ENCODE peak calls at places on chromosome 17, in six cellular contexts. R is naive thymus-derived CD8-positive, alpha-beta T cell; X is HS-27A; T is caudate nucleus; C is activated T-cell treated with anti-CD3 and anti-CD28 coated beads for 1 hour; K is stimulated activated CD4-positive, alpha-beta T cell treated with anti-CD3 and anti-CD28 coated beads, Interleukin-15, amount 100 ng/mL, for 1 hour. E is an unnamed sample.

GRCh38 chr17:42428141-42428944 is 5.3 kb upstream of the CAVIN1 start:
- DNase-seq in R (peak), T (peak), K (no peak), X (peak), C (peak), E (no peak)

GRCh38 chr17:69450857-69451410 is 36.4 kb downstream of the MAP2K6 start:
- DNase-seq in C (no peak), K (no peak), R (no peak), X (no peak), T (no peak), E (no peak)

GRCh38 chr17:2994441-2994840 is 69.0 kb downstream of the OR1D5 start:
- DNase-seq in K (no peak), X (no peak), T (no peak), C (no peak), R (no peak), E (no peak)

GRCh38 chr17:6355196-6355595 is 79.7 kb downstream of the AIPL1 start:
- DNase-seq in R (no peak), T (no peak), K (no peak), X (no peak), C (no peak), E (no peak)

GRCh38 chr17:17666111-17666714 is 15.0 kb upstream of the RAI1 start:
- DNase-seq in X (no peak), T (no peak), K (no peak), C (no peak), R (no peak), E (no peak)

GRCh38 chr17:4049546-4049945 is 85.3 kb upstream of the ATP2A3 start:
- DNase-seq in C (no peak), R (no peak), K (no peak), X (no peak), T (no peak), E (no peak)

GRCh38 chr17:80527016-80527645 is 17.5 kb upstream of the RPTOR start:
- DNase-seq in C (no peak), K (no peak), T (no peak), X (no peak), R (no peak), E (no peak)

GRCh38 chr17:15776871-15777270 is 44.8 kb downstream of the TBC1D26 start:
- DNase-seq in K (no peak), C (no peak), T (no peak), R (no peak), X (no peak), E (no peak)

GRCh38 chr17:17253445-17253844 is 16.5 kb upstream of the FLCN start:
- DNase-seq in R (no peak), K (no peak), C (no peak), T (no peak), X (no peak), E (no peak)

GRCh38 chr17:74199306-74200092 is 4.0 kb upstream of the RPL38 start:
- DNase-seq in C (peak), R (peak), X (no peak), T (peak), K (peak), E (peak)

GRCh38 chr17:77692571-77693161 is 265.8 kb upstream of the TNRC6C start:
- DNase-seq in X (peak), T (no peak), K (no peak), C (no peak), R (no peak), E (no peak)

GRCh38 chr17:72954595-72954994 is 137.9 kb downstream of the SLC39A11 start:
- DNase-seq in T (no peak), K (no peak), X (no peak), R (no peak), C (no peak), E (no peak)

GRCh38 chr17:45371414-45372324 is 54.8 kb upstream of the MAP3K14 start:
- DNase-seq in T (peak), R (no peak), K (no peak), X (peak), C (no peak), E (peak)

GRCh38 chr17:66210208-66210574 is 18.3 kb upstream of the CEP112 start:
- DNase-seq in K (no peak), T (no peak), C (no peak), R (no peak), X (no peak), E (no peak)

GRCh38 chr17:78460951-78461944 is 82.8 kb downstream of the PGS1 start:
- DNase-seq in C (no peak), T (no peak), X (no peak), R (no peak), K (no peak), E (no peak)

GRCh38 chr17:76716146-76716833 is 5.5 kb upstream of the MXRA7 start:
- DNase-seq in X (no peak), R (peak), K (no peak), C (peak), T (no peak), E (peak)

GRCh38 chr17:79789943-79790804 is 6.7 kb downstream of the CBX8 start:
- DNase-seq in K (no peak), T (no peak), X (no peak), C (no peak), R (no peak), E (peak)

GRCh38 chr17:78607061-78607460 is 29.9 kb upstream of the DNAH17 start:
- DNase-seq in C (no peak), T (no peak), X (no peak), R (no peak), K (no peak), E (no peak)

GRCh38 chr17:78724999-78725398 is 57.1 kb downstream of the CYTH1 start:
- DNase-seq in R (no peak), K (no peak), X (no peak), T (no peak), C (no peak), E (peak)

GRCh38 chr17:48472485-48473281 is 42.7 kb upstream of the SKAP1 start:
- DNase-seq in K (no peak), T (no peak), X (peak), R (no peak), C (no peak), E (peak)

GRCh38 chr17:7884581-7885356 is 3.8 kb upstream of the CHD3 start:
- DNase-seq in R (peak), K (peak), X (no peak), C (peak), T (no peak), E (no peak)

GRCh38 chr17:68910256-68910705 is 44.9 kb downstream of the ABCA8 start:
- DNase-seq in K (no peak), X (no peak), T (peak), R (no peak), C (no peak), E (no peak)

GRCh38 chr17:5500247-5500803 is 14.0 kb downstream of the MIS12 start:
- DNase-seq in T (no peak), K (no peak), R (no peak), X (no peak), C (no peak), E (no peak)

GRCh38 chr17:2442166-2442565 is 41.3 kb upstream of the MNT start:
- DNase-seq in K (no peak), X (no peak), C (no peak), T (no peak), R (no peak), E (no peak)

GRCh38 chr17:13572581-13572980 is 29.1 kb downstream of the HS3ST3A1 start:
- DNase-seq in X (no peak), T (no peak), R (no peak), K (no peak), C (no peak), E (no peak)

GRCh38 chr17:43601280-43602050 is 55.3 kb upstream of the ETV4 start:
- DNase-seq in X (no peak), R (no peak), K (no peak), T (no peak), C (no peak), E (no peak)

GRCh38 chr17:73497721-73498120 is 146.5 kb downstream of the SDK2 start:
- DNase-seq in T (no peak), C (no peak), R (no peak), X (no peak), K (no peak), E (no peak)

GRCh38 chr17:8890671-8891070 is 23.2 kb upstream of the PIK3R6 start:
- DNase-seq in X (no peak), K (no peak), R (no peak), C (no peak), T (no peak), E (peak)

GRCh38 chr17:39564201-39564828 is 43.4 kb downstream of the NEUROD2 start:
- DNase-seq in R (no peak), T (no peak), X (no peak), C (no peak), K (no peak), E (no peak)

GRCh38 chr17:77100009-77100408 is 40.8 kb upstream of the SEC14L1 start:
- DNase-seq in T (peak), X (no peak), R (no peak), K (no peak), C (no peak), E (no peak)

GRCh38 chr17:36705651-36706436 is 104.5 kb downstream of the MRM1 start:
- DNase-seq in K (no peak), X (no peak), C (peak), R (peak), T (no peak), E (no peak)

GRCh38 chr17:28763137-28763799 is 19.5 kb downstream of the TRAF4 start:
- DNase-seq in T (no peak), K (no peak), C (no peak), R (no peak), X (no peak), E (no peak)

GRCh38 chr17:51768706-51769105 is 389.8 kb downstream of the CA10 start:
- DNase-seq in R (no peak), X (no peak), T (no peak), C (no peak), K (no peak), E (no peak)

GRCh38 chr17:68906638-68907037 is 48.6 kb downstream of the ABCA8 start:
- DNase-seq in X (no peak), C (no peak), R (no peak), K (no peak), T (no peak), E (no peak)

GRCh38 chr17:44376124-44376523 is 12.5 kb upstream of the FAM171A2 start:
- DNase-seq in R (no peak), T (no peak), X (no peak), C (no peak), K (no peak), E (no peak)

E was measured in natural killer cell treated with Interleukin-12 subunit alpha and Interleukin-12 subunit beta and Interleukin-15 and Interleukin-18, amount 100 ng/mL, for 72 hours.